ENCODE peak calls at places on chromosomes 6 and 20, in seven cellular contexts. O is CD8-positive, alpha-beta T cell; S is activated naive CD4-positive, alpha-beta T cell treated with anti-CD3 and anti-CD28 coated beads, Interleukin-2, amount 10 ng/mL, durations not matched to agents 7 days and 5 days; G is GM03348; C is RPMI8226; M is mucosa of gallbladder; Z is iris pigment epithelial cell. P is an unnamed sample.
A peak's percentile ranks its signal among the peaks of the same experiment; 100 is the strongest.

GRCh38 chr6:118387921-118388701 is 160.0 kb upstream of the PLN start:
- DNase-seq in S (no peak), M (no peak), C (no peak), G (peak; percentile 42), O (no peak), Z (peak; percentile 92), P (no peak)

GRCh38 chr6:2770171-2770570 is 5.0 kb downstream of the WRNIP1 start:
- DNase-seq in C (no peak), O (no peak), Z (no peak), S (no peak), G (no peak), M (no peak), P (no peak)

GRCh38 chr6:152380993-152381898 is 255.9 kb downstream of the SYNE1 start:
- DNase-seq in M (peak; percentile 72), S (no peak), O (no peak), Z (peak; percentile 97), C (no peak), G (peak; percentile 80), P (no peak)

GRCh38 chr6:3484240-3484639 is 27.4 kb upstream of the SLC22A23 start:
- DNase-seq in S (no peak), Z (peak; percentile 81), O (no peak), M (no peak), C (no peak), G (peak; percentile 61), P (no peak)

GRCh38 chr20:63703471-63703975 is 4.3 kb downstream of the ARFRP1 start:
- DNase-seq in O (no peak), G (no peak), C (no peak), Z (no peak), S (peak; percentile 19), M (peak; percentile 8), P (no peak)

GRCh38 chr6:160995271-160995670 is 3.7 kb downstream of the MAP3K4 start:
- DNase-seq in S (no peak), M (no peak), O (no peak), Z (no peak), G (no peak), C (no peak), P (no peak)

GRCh38 chr20:38343107-38343797 is 3.0 kb upstream of the LBP start:
- DNase-seq in O (no peak), M (peak; percentile 43), C (peak; percentile 44), Z (no peak), G (peak; percentile 45), S (no peak), P (no peak)

GRCh38 chr6:106807946-106808611 is 166.4 kb downstream of the CD24 start:
- DNase-seq in G (no peak), C (no peak), O (no peak), S (no peak), Z (no peak), M (no peak), P (no peak)

GRCh38 chr6:63446405-63446804 is 125.9 kb upstream of the LOC128125822 start:
- DNase-seq in C (no peak), S (no peak), M (no peak), O (no peak), Z (no peak), G (no peak), P (no peak)

GRCh38 chr6:39416026-39416425 is 93.5 kb upstream of the KCNK16 start:
- DNase-seq in M (no peak), S (no peak), Z (no peak), G (no peak), O (no peak), C (no peak), P (no peak)

GRCh38 chr6:165676435-165677068 is 13.5 kb upstream of the PDE10A start:
- DNase-seq in Z (peak; percentile 25), O (no peak), M (no peak), C (no peak), G (no peak), S (no peak), P (no peak)

GRCh38 chr6:44247338-44248302 is 719 bp downstream of the HSP90AB1 start:
- DNase-seq in Z (peak; percentile 55), S (peak; percentile 88), O (peak; percentile 92), M (peak; percentile 83), G (peak; percentile 69), C (peak; percentile 69), P (peak; percentile 80)

GRCh38 chr20:34473262-34473883 is 42.8 kb upstream of the DYNLRB1 start:
- DNase-seq in M (no peak), Z (peak; percentile 62), G (peak; percentile 63), S (peak; percentile 63), C (peak; percentile 41), O (no peak), P (peak; percentile 12)

GRCh38 chr6:118772886-118773285 is 121.1 kb upstream of the ASF1A start:
- DNase-seq in G (no peak), S (no peak), C (no peak), Z (no peak), O (no peak), M (no peak), P (no peak)

GRCh38 chr20:47377122-47377722 is 20.7 kb upstream of the ZMYND8 start:
- DNase-seq in O (no peak), S (no peak), M (no peak), G (no peak), Z (no peak), C (no peak), P (no peak)

GRCh38 chr20:44908987-44909871 is 631 bp upstream of the PABPC1L start:
- DNase-seq in M (no peak), G (no peak), Z (no peak), O (no peak), S (no peak), C (no peak), P (no peak)

GRCh38 chr6:88920777-88921728 is 42.4 kb downstream of the RNGTT start:
- DNase-seq in O (no peak), M (no peak), S (no peak), G (peak; percentile 39), Z (no peak), C (no peak), P (no peak)

GRCh38 chr6:110813813-110814487 is 1.3 kb downstream of the CDK19 start:
- DNase-seq in Z (no peak), G (no peak), M (peak; percentile 11), C (peak; percentile 35), S (no peak), O (no peak), P (no peak)

GRCh38 chr6:71248306-71248705 is 40.3 kb upstream of the OGFRL1 start:
- DNase-seq in Z (peak; percentile 93), C (peak; percentile 93), M (no peak), G (peak; percentile 47), S (no peak), O (no peak), P (no peak)

GRCh38 chr20:9705722-9706476 is 133.0 kb downstream of the PAK5 start:
- DNase-seq in Z (no peak), S (no peak), C (no peak), O (no peak), G (no peak), M (no peak), P (no peak)

P was measured in T-helper 1 cell.